ENCODE peak calls at places on chromosomes 12 and 14, in eight cellular contexts. K, M, O, D, A, Z, I and U are unnamed samples.

GRCh38 chr14:79668941-79669340 is 542.4 kb downstream of the DIO2 start:
- DNase-seq in K (no peak), M (no peak), O (no peak), D (no peak), A (no peak), Z (no peak), I (no peak), U (no peak)

GRCh38 chr12:11461433-11461832 is 66.1 kb upstream of the PRB2 start:
- DNase-seq in K (no peak), M (no peak), O (no peak), D (no peak), A (no peak), Z (no peak), I (no peak), U (no peak)

GRCh38 chr12:61536525-61536924 is 723.7 kb upstream of the USP15 start:
- DNase-seq in K (no peak), M (no peak), O (no peak), D (no peak), A (no peak), Z (no peak), I (no peak), U (no peak)

GRCh38 chr14:33996450-33996849 is 45.6 kb upstream of the EGLN3 start:
- DNase-seq in K (no peak), M (no peak), O (no peak), D (no peak), A (no peak), Z (no peak), I (no peak), U (no peak)

GRCh38 chr12:1993341-1993740 is 10.9 kb downstream of the DCP1B start:
- DNase-seq in K (peak), M (no peak), O (no peak), D (peak), A (peak), Z (no peak), I (no peak), U (peak)

GRCh38 chr12:49342914-49343731 is 3.6 kb upstream of the DNAJC22 start:
- DNase-seq in K (peak), M (no peak), O (no peak), D (no peak), A (no peak), Z (no peak), I (no peak), U (no peak)

GRCh38 chr12:107332726-107333125 is 239.4 kb upstream of the CRY1 start:
- DNase-seq in K (no peak), M (no peak), O (no peak), D (no peak), A (no peak), Z (no peak), I (no peak), U (no peak)

GRCh38 chr12:68109444-68110217 is 49.9 kb downstream of the IFNG start:
- DNase-seq in K (no peak), M (no peak), O (no peak), D (no peak), A (no peak), Z (no peak), I (no peak), U (no peak)

GRCh38 chr12:91319071-91319760 is 136.6 kb upstream of the DCN start:
- DNase-seq in K (no peak), M (no peak), O (no peak), D (no peak), A (no peak), Z (no peak), I (no peak), U (no peak)

DNA sequence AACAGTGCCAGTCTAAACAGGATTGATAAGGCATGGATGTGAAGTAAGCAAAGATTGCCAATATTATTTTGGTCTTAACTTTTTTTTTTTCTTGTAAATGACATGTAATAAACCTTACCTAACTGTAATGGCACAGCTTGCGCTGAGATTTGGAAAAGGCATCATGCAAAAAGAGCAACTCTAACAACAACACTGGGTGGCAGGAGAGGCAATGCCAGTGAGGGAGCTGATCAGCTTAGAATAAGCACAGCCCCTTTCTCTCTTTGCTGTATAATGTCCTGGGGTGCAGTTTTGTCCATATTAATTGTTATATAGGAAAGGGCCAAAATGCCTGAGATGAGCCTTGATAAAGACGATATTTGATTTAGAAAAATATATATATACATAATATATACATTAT is 1589.7 kb upstream of the FLRT2 start:
- DNase-seq in K (no peak), M (no peak), O (no peak), D (no peak), A (no peak), Z (no peak), I (no peak), U (no peak)
- TF ChIP-seq CTCF in K (no peak), M (no peak), O (no peak), D (peak), A (no peak), Z (no peak), I (no peak), U (no peak)

DNA sequence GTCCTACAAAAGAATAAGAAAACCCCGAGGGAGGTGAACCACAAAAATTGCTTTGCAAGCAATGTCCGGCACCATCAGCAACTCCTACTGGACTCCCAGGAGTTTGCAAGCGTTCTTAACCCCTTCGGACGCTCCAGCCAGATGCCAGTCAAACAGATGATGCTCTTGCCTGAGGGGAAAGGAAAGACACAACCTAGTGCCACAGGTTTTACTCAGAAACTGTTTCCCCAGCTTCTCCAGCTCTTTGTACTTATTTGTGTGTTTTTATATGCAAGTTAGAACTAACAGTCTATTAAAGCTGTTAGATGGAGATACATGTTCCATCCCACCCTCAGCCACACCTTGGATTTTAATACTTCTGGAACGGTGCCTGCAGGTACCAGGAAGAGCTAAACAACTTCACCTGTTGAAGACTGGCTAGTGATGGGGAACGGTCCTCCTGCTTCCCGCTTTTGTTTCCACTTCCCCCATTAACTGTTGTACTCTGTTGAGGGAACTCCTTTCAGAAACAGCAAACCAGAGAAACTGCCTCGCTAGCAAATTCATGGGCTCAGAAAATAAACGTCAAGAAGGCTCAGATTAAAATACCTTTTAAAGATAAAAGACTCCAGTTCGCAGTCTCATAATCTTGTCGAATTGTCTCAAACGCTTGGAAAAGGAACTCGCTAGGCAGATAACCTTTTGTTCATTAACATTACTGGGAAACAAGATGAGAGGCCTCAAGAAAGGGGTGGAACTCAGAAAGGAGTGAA is 1.1 kb upstream of the FERMT2 start:
- DNase-seq in K (peak), M (no peak), O (peak), D (peak), A (no peak), Z (no peak), I (no peak), U (peak)
- TF ChIP-seq CTCF in K (peak), M (peak), O (no peak), D (peak), A (peak), Z (peak), I (no peak), U (peak)

DNA sequence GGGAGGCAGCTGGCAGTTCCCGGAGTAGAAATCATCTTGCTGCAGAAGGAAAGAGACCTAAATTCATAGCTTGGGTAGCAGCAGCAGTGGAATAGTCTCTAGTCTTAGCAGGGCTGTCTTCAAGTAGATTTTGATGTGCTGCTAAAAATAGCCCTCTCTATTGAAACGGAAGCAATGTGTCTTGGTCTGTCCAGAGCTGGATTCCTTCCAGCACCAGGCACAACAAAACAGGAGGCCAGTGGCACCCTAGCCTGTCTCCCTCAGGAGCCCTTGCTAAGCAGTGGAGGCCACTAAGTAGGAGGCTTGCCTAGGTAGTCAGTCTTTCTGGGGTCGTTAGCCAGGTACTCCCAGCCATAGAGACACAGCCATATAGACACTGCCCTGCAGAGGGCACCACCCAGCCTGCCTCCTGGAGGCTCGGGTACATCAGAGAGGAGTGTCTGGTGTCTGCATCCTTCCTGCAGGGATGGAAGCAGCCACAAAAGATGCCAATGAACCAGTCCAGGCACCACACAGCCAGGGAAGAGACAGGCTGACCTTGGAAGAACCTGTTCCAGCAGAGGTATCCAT is 97.5 kb downstream of the CRACR2A start:
- DNase-seq in K (peak), M (no peak), O (peak), D (no peak), A (no peak), Z (no peak), I (no peak), U (no peak)
- TF ChIP-seq CTCF in K (peak), M (peak), O (peak), D (peak), A (peak), Z (no peak), I (no peak), U (peak)

DNA sequence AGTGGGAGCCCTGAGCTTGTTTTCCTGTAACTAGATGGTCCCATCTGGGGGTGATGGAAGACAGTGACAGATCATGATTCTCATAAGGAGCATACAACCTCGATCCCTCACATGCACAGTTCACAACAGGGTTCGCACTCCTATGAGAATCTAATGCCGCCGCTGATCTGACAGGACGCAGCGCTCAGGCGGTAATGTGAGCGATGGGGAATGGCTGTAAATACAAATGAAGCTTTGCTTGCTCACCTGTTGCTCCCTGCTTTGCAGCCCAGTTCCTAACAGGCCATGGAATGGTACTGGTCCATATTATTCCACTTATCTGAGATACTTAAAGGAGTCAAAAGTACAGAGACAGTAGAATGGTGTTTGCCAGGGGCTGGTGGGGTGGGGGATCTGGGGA is 9.9 kb upstream of the CEP83 start:
- DNase-seq in K (no peak), M (no peak), O (no peak), D (no peak), A (no peak), Z (no peak), I (no peak), U (no peak)
- TF ChIP-seq CTCF in K (no peak), M (no peak), O (no peak), D (no peak), A (no peak), Z (no peak), I (no peak), U (no peak)

GRCh38 chr12:8917031-8917430 is 2.7 kb downstream of the PHC1 start:
- DNase-seq in K (no peak), M (no peak), O (no peak), D (no peak), A (no peak), Z (no peak), I (no peak), U (no peak)

GRCh38 chr12:8917751-8918150 is 3.4 kb downstream of the PHC1 start:
- DNase-seq in K (no peak), M (no peak), O (no peak), D (peak), A (no peak), Z (no peak), I (no peak), U (no peak)

GRCh38 chr12:8922544-8922943 is 8.2 kb downstream of the PHC1 start:
- DNase-seq in K (no peak), M (no peak), O (no peak), D (no peak), A (no peak), Z (no peak), I (no peak), U (no peak)
- TF ChIP-seq CTCF in K (no peak), M (no peak), O (no peak), D (no peak), A (no peak), Z (no peak), I (no peak), U (no peak)